ENCODE peak calls at places on chromosomes 4 and X, in four cellular contexts. One of them, this sample, is unnamed.

GRCh38 chrX:97616883-97617510 is 733.3 kb downstream of the RPA4 start:
- DNase-seq in NCI-H1092: no peak
- DNase-seq in MCF 10A: peak
- DNase-seq in NCI-H2081: no peak
- DNase-seq in this sample: peak

GRCh38 chr4:150119492-150119891 is 41.2 kb downstream of the DCLK2 start:
- DNase-seq in NCI-H1092: no peak
- DNase-seq in MCF 10A: no peak
- DNase-seq in NCI-H2081: no peak
- DNase-seq in this sample: no peak

GRCh38 chrX:74534569-74535038 is 79.8 kb downstream of the RLIM start:
- DNase-seq in NCI-H1092: no peak
- DNase-seq in MCF 10A: peak
- DNase-seq in NCI-H2081: no peak
- DNase-seq in this sample: peak

GRCh38 chr4:8913858-8914460 is 42.3 kb upstream of the HMX1 start:
- DNase-seq in NCI-H1092: no peak
- DNase-seq in MCF 10A: no peak
- DNase-seq in NCI-H2081: no peak
- DNase-seq in this sample: no peak

GRCh38 chr4:1058198-1058996 is 47.0 kb downstream of the FGFRL1 start:
- DNase-seq in NCI-H1092: no peak
- DNase-seq in MCF 10A: no peak
- DNase-seq in NCI-H2081: no peak
- DNase-seq in this sample: no peak

GRCh38 chrX:21639775-21640174 is 18.4 kb downstream of the KLHL34 start:
- DNase-seq in NCI-H1092: no peak
- DNase-seq in MCF 10A: no peak
- DNase-seq in NCI-H2081: no peak
- DNase-seq in this sample: no peak

GRCh38 chr4:67126115-67126514 is 419.2 kb downstream of the CENPC start:
- DNase-seq in NCI-H1092: no peak
- DNase-seq in MCF 10A: no peak
- DNase-seq in NCI-H2081: no peak
- DNase-seq in this sample: no peak

GRCh38 chr4:147761218-147761883 is 29.5 kb downstream of the ARHGAP10 start:
- DNase-seq in NCI-H1092: no peak
- DNase-seq in MCF 10A: no peak
- DNase-seq in NCI-H2081: no peak
- DNase-seq in this sample: no peak

GRCh38 chr4:107740950-107741701 is 21.1 kb upstream of the PAPSS1 start:
- DNase-seq in NCI-H1092: no peak
- DNase-seq in MCF 10A: no peak
- DNase-seq in NCI-H2081: no peak
- DNase-seq in this sample: no peak

GRCh38 chr4:4869731-4870483 is 10.4 kb downstream of the MSX1 start:
- DNase-seq in NCI-H1092: no peak
- DNase-seq in MCF 10A: no peak
- DNase-seq in NCI-H2081: no peak
- DNase-seq in this sample: no peak

GRCh38 chr4:27463816-27464215 is 603.2 kb downstream of the STIM2 start:
- DNase-seq in NCI-H1092: no peak
- DNase-seq in MCF 10A: peak
- DNase-seq in NCI-H2081: no peak
- DNase-seq in this sample: peak

GRCh38 chr4:892780-893179 is 39.3 kb downstream of the GAK start:
- DNase-seq in NCI-H1092: no peak
- DNase-seq in MCF 10A: no peak
- DNase-seq in NCI-H2081: no peak
- DNase-seq in this sample: no peak

GRCh38 chrX:47854474-47854873 is 17.8 kb downstream of the ZNF81 start:
- DNase-seq in NCI-H1092: no peak
- DNase-seq in MCF 10A: peak
- DNase-seq in NCI-H2081: no peak
- DNase-seq in this sample: peak

GRCh38 chrX:40784516-40785151 is 49.3 kb upstream of the MED14 start:
- DNase-seq in NCI-H1092: no peak
- DNase-seq in MCF 10A: no peak
- DNase-seq in NCI-H2081: no peak
- DNase-seq in this sample: peak

GRCh38 chr4:1684756-1685603 is 867 bp upstream of the FAM53A start:
- DNase-seq in NCI-H1092: no peak
- DNase-seq in MCF 10A: no peak
- DNase-seq in NCI-H2081: no peak
- DNase-seq in this sample: no peak

GRCh38 chr4:43331226-43332078 is 438.9 kb downstream of the GRXCR1 start:
- DNase-seq in NCI-H1092: no peak
- DNase-seq in MCF 10A: peak
- DNase-seq in NCI-H2081: no peak
- DNase-seq in this sample: peak

GRCh38 chrX:72305286-72306084 is at the start of gene CITED1:
- DNase-seq in NCI-H1092: no peak
- DNase-seq in MCF 10A: peak
- DNase-seq in NCI-H2081: peak
- DNase-seq in this sample: peak

GRCh38 chr4:96691496-96691895 is 851.6 kb downstream of the PDHA2 start:
- DNase-seq in NCI-H1092: no peak
- DNase-seq in MCF 10A: no peak
- DNase-seq in NCI-H2081: peak
- DNase-seq in this sample: no peak

GRCh38 chrX:22147942-22148341 is 115.8 kb downstream of the PHEX start:
- DNase-seq in NCI-H1092: no peak
- DNase-seq in MCF 10A: no peak
- DNase-seq in NCI-H2081: no peak
- DNase-seq in this sample: no peak

GRCh38 chr4:42904986-42905385 is 12.5 kb downstream of the GRXCR1 start:
- DNase-seq in NCI-H1092: no peak
- DNase-seq in MCF 10A: no peak
- DNase-seq in NCI-H2081: no peak
- DNase-seq in this sample: no peak

GRCh38 chrX:22124098-22124497 is 92.0 kb downstream of the PHEX start:
- DNase-seq in NCI-H1092: no peak
- DNase-seq in MCF 10A: peak
- DNase-seq in NCI-H2081: no peak
- DNase-seq in this sample: peak

GRCh38 chr4:3675251-3676115 is 90.7 kb upstream of the ADRA2C start:
- DNase-seq in NCI-H1092: no peak
- DNase-seq in MCF 10A: no peak
- DNase-seq in NCI-H2081: no peak
- DNase-seq in this sample: no peak

GRCh38 chrX:7574325-7574724 is 268.6 kb upstream of the VCX start:
- DNase-seq in NCI-H1092: no peak
- DNase-seq in MCF 10A: peak
- DNase-seq in NCI-H2081: no peak
- DNase-seq in this sample: peak

GRCh38 chr4:129532573-129532972 is 436.6 kb downstream of the C4orf33 start:
- DNase-seq in NCI-H1092: no peak
- DNase-seq in MCF 10A: no peak
- DNase-seq in NCI-H2081: no peak
- DNase-seq in this sample: no peak

GRCh38 chr4:122992111-122992510 is 69.7 kb upstream of the NUDT6 start:
- DNase-seq in NCI-H1092: no peak
- DNase-seq in MCF 10A: peak
- DNase-seq in NCI-H2081: peak
- DNase-seq in this sample: peak

GRCh38 chr4:185481390-185481789 is 9.9 kb upstream of the CCDC110 start:
- DNase-seq in NCI-H1092: no peak
- DNase-seq in MCF 10A: no peak
- DNase-seq in NCI-H2081: no peak
- DNase-seq in this sample: no peak

GRCh38 chrX:140514554-140514953 is 9.7 kb upstream of the SOX3 start:
- DNase-seq in NCI-H1092: no peak
- DNase-seq in MCF 10A: no peak
- DNase-seq in NCI-H2081: no peak
- DNase-seq in this sample: no peak

GRCh38 chrX:19272452-19272851 is 71.3 kb upstream of the PDHA1 start:
- DNase-seq in NCI-H1092: no peak
- DNase-seq in MCF 10A: no peak
- DNase-seq in NCI-H2081: no peak
- DNase-seq in this sample: peak

GRCh38 chr4:147846318-147847135 is 114.6 kb downstream of the ARHGAP10 start:
- DNase-seq in NCI-H1092: no peak
- DNase-seq in MCF 10A: no peak
- DNase-seq in NCI-H2081: no peak
- DNase-seq in this sample: no peak

GRCh38 chr4:1703880-1704279 is 8.2 kb downstream of the SLBP start:
- DNase-seq in NCI-H1092: no peak
- DNase-seq in MCF 10A: no peak
- DNase-seq in NCI-H2081: no peak
- DNase-seq in this sample: no peak

GRCh38 chr4:100796333-100796732 is 278.5 kb upstream of the EMCN start:
- DNase-seq in NCI-H1092: no peak
- DNase-seq in MCF 10A: no peak
- DNase-seq in NCI-H2081: peak
- DNase-seq in this sample: no peak

GRCh38 chrX:13309631-13310030 is 10.2 kb downstream of the ATXN3L start:
- DNase-seq in NCI-H1092: no peak
- DNase-seq in MCF 10A: no peak
- DNase-seq in NCI-H2081: no peak
- DNase-seq in this sample: no peak

GRCh38 chr4:55729306-55730142 is 90.1 kb upstream of the EXOC1L start:
- DNase-seq in NCI-H1092: no peak
- DNase-seq in MCF 10A: no peak
- DNase-seq in NCI-H2081: no peak
- DNase-seq in this sample: no peak

GRCh38 chr4:74230902-74231499 is 73.1 kb downstream of the MTHFD2L start:
- DNase-seq in NCI-H1092: no peak
- DNase-seq in MCF 10A: peak
- DNase-seq in NCI-H2081: no peak
- DNase-seq in this sample: peak

GRCh38 chr4:151753056-151753455 is 7.8 kb downstream of the GATB start:
- DNase-seq in NCI-H1092: no peak
- DNase-seq in MCF 10A: peak
- DNase-seq in NCI-H2081: no peak
- DNase-seq in this sample: peak

GRCh38 chr4:9825049-9825448 is 43.6 kb downstream of the DRD5 start:
- DNase-seq in NCI-H1092: no peak
- DNase-seq in MCF 10A: no peak
- DNase-seq in NCI-H2081: no peak
- DNase-seq in this sample: no peak

GRCh38 chrX:108304210-108304609 is 134.0 kb downstream of the COL4A6 start:
- DNase-seq in NCI-H1092: peak
- DNase-seq in MCF 10A: peak
- DNase-seq in NCI-H2081: peak
- DNase-seq in this sample: no peak

GRCh38 chr4:38021751-38022150 is 61.6 kb downstream of the PTTG2 start:
- DNase-seq in NCI-H1092: no peak
- DNase-seq in MCF 10A: no peak
- DNase-seq in NCI-H2081: no peak
- DNase-seq in this sample: no peak

GRCh38 chr4:84966382-84967291 is at the start of gene WDFY3:
- DNase-seq in NCI-H1092: peak
- DNase-seq in MCF 10A: peak
- DNase-seq in NCI-H2081: peak
- DNase-seq in this sample: peak

This sample was measured in mammary epithelial cell.